ENCODE peak calls at places on chromosome 14, in five cellular contexts. T, J, E, A and N are unnamed samples.

GRCh38 chr14:55000381-55000780 is 26.5 kb downstream of the WDHD1 start:
- DNase-seq in J (no peak), E (no peak), A (no peak), T (peak), N (no peak)

GRCh38 chr14:34365309-34365915 is 96.6 kb downstream of the SPTSSA start:
- DNase-seq in E (no peak), A (no peak), J (no peak), T (no peak), N (no peak)

GRCh38 chr14:36508418-36509051 is 11.5 kb downstream of the NKX2-1 start:
- DNase-seq in A (no peak), E (peak), T (no peak), J (no peak), N (no peak)

GRCh38 chr14:105862581-105863239 is 336.3 kb downstream of the TMEM121 start:
- DNase-seq in J (peak), E (no peak), A (no peak), T (no peak), N (peak)

GRCh38 chr14:80523518-80524117 is 312.3 kb upstream of the DIO2 start:
- DNase-seq in J (no peak), E (no peak), T (no peak), A (no peak), N (no peak)

GRCh38 chr14:31788340-31788739 is 227.1 kb downstream of the NUBPL start:
- DNase-seq in A (no peak), T (no peak), E (no peak), J (no peak), N (no peak)

GRCh38 chr14:65495196-65495595 is 82.7 kb downstream of the FUT8 start:
- DNase-seq in T (no peak), E (no peak), A (no peak), J (no peak), N (no peak)

GRCh38 chr14:98634043-98634820 is 637.8 kb downstream of the BCL11B start:
- DNase-seq in A (no peak), T (no peak), J (no peak), E (no peak), N (no peak)

GRCh38 chr14:23153891-23154796 is 29.3 kb downstream of the SLC7A8 start:
- DNase-seq in A (peak), E (peak), T (peak), J (peak), N (no peak)

GRCh38 chr14:106657460-106657859 is 1131.1 kb downstream of the TMEM121 start:
- DNase-seq in T (no peak), E (no peak), A (no peak), J (no peak), N (no peak)

DNA sequence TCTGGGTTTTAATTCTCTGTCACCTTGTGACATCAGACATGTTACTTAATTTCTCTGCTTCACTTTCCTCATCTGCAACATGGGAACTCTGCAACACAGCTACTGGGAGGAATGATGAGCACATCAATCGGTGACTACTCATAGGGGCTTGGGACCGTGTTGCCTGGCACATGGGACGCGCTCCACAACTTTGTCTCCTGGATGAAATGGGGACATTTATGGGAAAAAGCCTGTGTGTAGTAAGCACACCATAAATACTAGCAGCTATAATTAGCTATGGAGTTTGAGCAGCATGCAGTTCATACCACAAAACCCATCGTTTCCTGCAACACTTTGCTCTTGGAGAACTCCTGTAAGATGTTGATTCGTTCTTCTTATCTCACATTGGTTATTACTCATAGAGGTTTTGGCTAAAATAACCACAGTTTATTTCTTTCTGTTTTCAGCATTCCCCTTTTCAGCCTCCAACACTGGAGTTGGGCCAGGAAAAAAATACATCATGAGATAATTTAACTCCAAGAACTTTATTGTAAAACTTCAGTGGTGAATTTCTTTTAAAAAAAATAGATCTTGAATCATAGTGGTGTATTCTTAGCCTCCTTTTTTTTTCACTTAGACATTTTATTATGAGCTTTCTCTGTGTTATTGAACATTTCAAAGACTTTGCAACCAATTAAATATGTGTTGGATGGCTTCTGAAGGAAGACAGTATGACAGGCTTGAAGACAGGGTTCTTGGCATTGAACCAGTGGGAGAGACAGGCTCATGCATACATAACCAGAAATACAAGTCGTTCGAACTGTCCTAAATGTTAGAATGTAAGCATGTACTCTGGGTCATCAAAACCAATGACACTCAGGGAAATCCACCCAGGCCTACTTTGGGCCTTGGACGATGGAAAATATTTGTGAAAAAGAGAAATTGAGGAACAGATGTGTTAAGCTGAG is 72.7 kb downstream of the RIN3 start:
- DNase-seq in A (no peak), J (no peak), T (peak), E (no peak), N (no peak)
- TF ChIP-seq POLR2AphosphoS5 in A (no peak), J (peak), T (no peak), E (no peak), N (no peak)

DNA sequence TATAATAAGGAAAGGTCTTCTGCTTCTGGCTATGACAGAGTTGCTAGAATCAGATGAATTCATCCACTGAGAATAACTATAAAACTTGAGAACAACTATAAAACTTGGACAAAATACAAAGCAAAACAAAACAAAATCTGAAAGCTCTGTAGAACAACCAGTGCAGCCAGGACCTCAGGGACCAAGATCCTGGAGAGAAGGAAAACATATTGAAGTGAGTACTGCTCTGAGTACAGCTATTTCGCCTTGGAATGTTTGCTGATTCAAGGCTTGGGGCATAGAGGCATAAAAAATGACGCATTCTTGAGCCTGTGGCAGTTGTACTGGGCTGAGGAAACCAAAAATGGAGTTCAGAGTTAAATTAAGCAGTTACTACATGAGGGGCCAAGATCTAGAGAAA is 21.7 kb downstream of the FOXA1 start:
- DNase-seq in A (no peak), E (no peak), J (no peak), T (no peak), N (no peak)
- TF ChIP-seq POLR2AphosphoS5 in A (no peak), E (no peak), J (no peak), T (no peak), N (no peak)

GRCh38 chr14:37709419-37710195 is 114.2 kb downstream of the TTC6 start:
- DNase-seq in T (no peak), E (no peak), A (no peak), J (no peak), N (no peak)
- TF ChIP-seq POLR2AphosphoS5 in T (no peak), E (no peak), A (no peak), J (no peak), N (no peak)

GRCh38 chr14:103736546-103737431 is 21.2 kb downstream of the ZFYVE21 start:
- DNase-seq in T (no peak), A (no peak), E (no peak), J (no peak), N (no peak)
- TF ChIP-seq POLR2AphosphoS5 in T (no peak), A (peak), E (no peak), J (peak), N (no peak)

DNA sequence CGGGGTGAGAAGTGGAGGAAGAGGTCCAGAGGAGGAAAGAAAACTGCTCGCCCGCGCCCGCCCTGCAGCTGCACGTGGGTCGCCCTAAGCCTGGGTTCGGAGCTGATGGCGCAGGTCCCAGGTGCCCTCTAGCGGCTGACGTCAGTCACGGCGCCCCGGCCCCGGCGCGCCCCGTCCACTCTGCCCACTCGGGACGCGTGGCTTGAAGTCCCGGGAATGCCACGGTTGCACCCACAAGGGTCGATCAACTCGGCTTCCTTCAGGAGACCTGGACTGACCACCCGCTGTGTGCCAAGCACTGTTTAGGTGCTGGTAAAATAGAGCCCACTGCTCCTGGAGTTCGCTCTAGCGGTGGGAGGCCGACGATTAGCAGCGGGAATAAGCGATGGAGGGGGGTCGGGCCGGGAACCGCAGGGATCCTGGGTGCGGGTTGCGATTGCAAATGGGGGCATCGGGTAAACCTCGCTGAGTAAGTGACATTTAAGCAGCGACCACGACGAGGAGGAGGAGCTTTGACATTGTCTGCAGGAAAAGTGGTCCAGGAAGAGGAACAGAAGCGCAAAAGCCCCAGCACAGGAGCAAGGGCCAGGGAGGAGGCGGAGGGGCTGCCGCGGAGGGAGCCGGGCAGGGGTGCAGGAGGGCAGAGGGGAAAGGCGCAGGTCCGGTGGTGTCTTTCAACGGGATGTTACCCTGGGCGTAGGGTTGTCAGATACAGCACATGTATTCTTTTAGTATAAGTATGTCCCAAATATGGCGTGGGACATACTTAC is 5.1 kb upstream of the ZNF839 start:
- DNase-seq in A (peak), T (peak), E (peak), J (peak), N (peak)
- TF ChIP-seq POLR2AphosphoS5 in A (no peak), T (peak), E (no peak), J (peak), N (no peak)

DNA sequence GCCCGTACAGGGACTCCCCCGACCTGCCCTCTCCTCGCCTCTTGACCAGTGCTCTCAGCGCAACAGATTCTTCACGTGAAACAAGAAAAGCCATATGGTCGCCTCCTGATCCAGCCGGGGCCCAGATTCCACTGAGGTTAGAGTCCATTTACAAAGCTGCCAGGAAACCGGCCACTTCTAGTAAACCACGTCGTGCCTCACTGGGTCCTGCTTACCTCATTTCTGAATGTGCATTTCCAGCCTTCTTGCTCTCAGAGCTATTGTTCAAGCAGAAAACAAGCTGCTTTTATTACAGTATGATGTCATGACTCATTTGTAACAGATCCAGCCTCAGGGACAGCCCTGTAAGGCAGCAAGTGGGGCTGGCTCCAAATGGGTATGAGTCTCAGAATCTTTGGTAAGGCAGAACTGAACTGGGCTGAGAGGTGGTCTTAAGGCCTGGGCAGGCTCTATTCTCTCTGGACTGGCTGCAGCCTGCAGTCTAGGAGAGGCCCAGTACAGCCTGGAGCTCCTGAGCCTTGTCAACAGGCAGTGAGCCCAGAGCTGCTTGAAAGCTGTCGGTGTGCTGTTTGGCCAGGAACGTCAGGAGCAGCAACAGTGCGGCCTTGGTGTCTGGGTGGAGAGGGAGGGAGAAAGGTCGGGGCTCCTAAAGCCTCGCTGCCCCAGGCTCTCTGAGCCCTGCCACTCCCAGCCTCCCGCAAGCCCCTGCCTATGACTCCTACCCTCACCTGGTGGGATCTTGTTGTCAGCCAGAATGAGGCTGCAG is 8.3 kb downstream of the REC8 start:
- DNase-seq in J (no peak), A (no peak), T (no peak), E (no peak), N (no peak)
- TF ChIP-seq POLR2AphosphoS5 in J (peak), A (no peak), T (no peak), E (no peak), N (no peak)